ENCODE peak calls at places on chromosome 20, in nine cellular contexts. E, K, P, W, B, N, D, O and T are unnamed samples.
A peak's percentile ranks its signal among the peaks of the same experiment; 100 is the strongest.

GRCh38 chr20:63086421-63087235 is 79.9 kb upstream of the BHLHE23 start:
- DNase-seq in E (no peak), K (no peak), P (no peak), W (no peak), B (no peak), N (no peak), D (no peak), O (no peak), T (no peak)

GRCh38 chr20:60000271-60001026 is 42.2 kb downstream of the CDH26 start:
- DNase-seq in E (no peak), K (no peak), P (no peak), W (no peak), B (no peak), N (no peak), D (no peak), O (no peak), T (no peak)

GRCh38 chr20:25020345-25020744 is 27.8 kb upstream of the APMAP start:
- DNase-seq in E (no peak), K (no peak), P (no peak), W (no peak), B (no peak), N (no peak), D (no peak), O (no peak), T (no peak)

GRCh38 chr20:400121-400450 is 8.0 kb upstream of the RBCK1 start:
- DNase-seq in E (no peak), K (no peak), P (no peak), W (no peak), B (no peak), N (no peak), D (no peak), O (no peak), T (no peak)

GRCh38 chr20:17958326-17959256 is 10.0 kb downstream of the SNX5 start:
- DNase-seq in E (no peak), K (no peak), P (no peak), W (no peak), B (no peak), N (no peak), D (no peak), O (no peak), T (no peak)

GRCh38 chr20:11156922-11157321 is 483.1 kb upstream of the JAG1 start:
- DNase-seq in E (no peak), K (no peak), P (no peak), W (no peak), B (no peak), N (no peak), D (no peak), O (no peak), T (peak; percentile 26)

GRCh38 chr20:54345301-54345724 is 130.1 kb upstream of the DOK5 start:
- DNase-seq in E (no peak), K (no peak), P (no peak), W (no peak), B (no peak), N (no peak), D (no peak), O (no peak), T (no peak)

GRCh38 chr20:54061106-54061881 is 9.1 kb downstream of the BCAS1 start:
- DNase-seq in E (no peak), K (no peak), P (no peak), W (no peak), B (no peak), N (no peak), D (no peak), O (no peak), T (no peak)

GRCh38 chr20:51428451-51429143 is 113.9 kb downstream of the NFATC2 start:
- DNase-seq in E (peak; percentile 20), K (no peak), P (no peak), W (no peak), B (no peak), N (no peak), D (no peak), O (no peak), T (no peak)

GRCh38 chr20:51125774-51126173 is 102.9 kb upstream of the KCNG1 start:
- DNase-seq in E (no peak), K (no peak), P (no peak), W (no peak), B (no peak), N (no peak), D (no peak), O (no peak), T (no peak)

GRCh38 chr20:32970115-32970972 is 33.9 kb downstream of the SUN5 start:
- DNase-seq in E (no peak), K (no peak), P (no peak), W (no peak), B (no peak), N (no peak), D (no peak), O (no peak), T (no peak)

GRCh38 chr20:46681032-46681854 is 8.0 kb downstream of the TP53RK start:
- DNase-seq in E (peak; percentile 68), K (peak; percentile 75), P (peak; percentile 19), W (peak; percentile 60), B (peak; percentile 52), N (peak; percentile 43), D (peak; percentile 77), O (peak; percentile 32), T (peak; percentile 79)

GRCh38 chr20:51345601-51346101 is 196.9 kb downstream of the NFATC2 start:
- DNase-seq in E (no peak), K (no peak), P (no peak), W (no peak), B (no peak), N (no peak), D (no peak), O (no peak), T (no peak)

GRCh38 chr20:11144114-11144513 is 470.3 kb upstream of the JAG1 start:
- DNase-seq in E (no peak), K (no peak), P (no peak), W (no peak), B (no peak), N (no peak), D (no peak), O (no peak), T (no peak)